ENCODE peak calls at places on chromosomes 6 and 20, in four cellular contexts. S is HCT116, K is WTC11, P is GM12878. O is an unnamed sample.

GRCh38 chr20:41174782-41175181 is 37.4 kb downstream of the PLCG1 start:
- DNase-seq in P (no peak), K (peak), S (no peak), O (no peak)

GRCh38 chr6:38783436-38784228 is 68.5 kb downstream of the DNAH8 start:
- DNase-seq in P (no peak), K (no peak), S (no peak), O (no peak)

GRCh38 chr20:33862709-33863403 is 51.7 kb downstream of the CHMP4B start:
- DNase-seq in P (no peak), S (no peak), K (peak), O (peak)

GRCh38 chr6:169700296-169700695 is 1.5 kb downstream of the WDR27 start:
- DNase-seq in S (no peak), K (no peak), P (no peak), O (no peak)

GRCh38 chr20:60800185-60800584 is 451.9 kb upstream of the CDH4 start:
- DNase-seq in K (no peak), P (no peak), S (no peak), O (no peak)

GRCh38 chr6:25279748-25280616 is 808 bp downstream of the CARMIL1 start:
- DNase-seq in K (peak), S (no peak), P (no peak), O (peak)

GRCh38 chr6:152232494-152233151 is 404.5 kb downstream of the SYNE1 start:
- DNase-seq in P (no peak), K (no peak), S (no peak), O (no peak)

GRCh38 chr6:130575971-130576370 is 210.2 kb downstream of the TMEM200A start:
- DNase-seq in K (no peak), P (peak), S (no peak), O (no peak)

GRCh38 chr6:23111984-23112383 is 542.6 kb downstream of the HDGFL1 start:
- DNase-seq in S (no peak), P (no peak), K (no peak), O (no peak)

GRCh38 chr6:96394727-96395126 is 126.9 kb upstream of the UFL1 start:
- DNase-seq in S (peak), K (no peak), P (no peak), O (no peak)

GRCh38 chr6:155528982-155529453 is 73.4 kb upstream of the NOX3 start:
- DNase-seq in K (no peak), S (no peak), P (no peak), O (no peak)

GRCh38 chr6:143884161-143884560 is 19.9 kb downstream of the ZC2HC1B start:
- DNase-seq in K (no peak), P (no peak), S (no peak), O (no peak)

GRCh38 chr6:53465732-53466131 is 79.2 kb downstream of the GCLC start:
- DNase-seq in K (no peak), S (no peak), P (no peak), O (no peak)

GRCh38 chr6:111603648-111604047 is 2.0 kb downstream of the TRAF3IP2 start:
- DNase-seq in S (no peak), K (no peak), P (no peak), O (no peak)

GRCh38 chr6:134249412-134249758 is 68.5 kb downstream of the SGK1 start:
- DNase-seq in P (no peak), K (no peak), S (no peak), O (no peak)

GRCh38 chr20:38601216-38602184 is at the start of gene ARHGAP40:
- DNase-seq in K (peak), S (peak), P (no peak), O (no peak)

GRCh38 chr20:50332491-50332980 is 141.9 kb downstream of the CEBPB start:
- DNase-seq in S (no peak), P (no peak), K (no peak), O (no peak)

GRCh38 chr6:19851273-19852089 is 14.3 kb downstream of the ID4 start:
- DNase-seq in K (peak), P (no peak), S (peak), O (peak)

GRCh38 chr6:108175592-108176279 is 9.9 kb downstream of the NR2E1 start:
- DNase-seq in S (no peak), K (peak), P (no peak), O (no peak)

GRCh38 chr20:43404880-43405279 is 52.8 kb upstream of the SRSF6 start:
- DNase-seq in P (no peak), K (peak), S (peak), O (no peak)

GRCh38 chr6:134590449-134590848 is 272.5 kb upstream of the SGK1 start:
- DNase-seq in K (no peak), P (no peak), S (no peak), O (no peak)

GRCh38 chr20:24834310-24834709 is 114.8 kb upstream of the CST7 start:
- DNase-seq in K (no peak), S (no peak), P (no peak), O (no peak)

GRCh38 chr6:168865-169455 is 123.3 kb upstream of the DUSP22 start:
- DNase-seq in K (no peak), S (peak), P (no peak), O (no peak)

GRCh38 chr6:125918230-125918629 is 38.3 kb upstream of the HINT3 start:
- DNase-seq in S (no peak), P (no peak), K (no peak), O (no peak)

GRCh38 chr6:84979541-84979940 is 215.1 kb upstream of the TBX18 start:
- DNase-seq in S (no peak), P (no peak), K (no peak), O (no peak)

GRCh38 chr6:46453221-46453620 is 38.0 kb downstream of the RCAN2 start:
- DNase-seq in K (no peak), P (no peak), S (no peak), O (no peak)

GRCh38 chr6:46454691-46455090 is 36.6 kb downstream of the RCAN2 start:
- DNase-seq in P (no peak), S (no peak), K (no peak), O (no peak)

GRCh38 chr6:46452312-46452917 is 38.8 kb downstream of the RCAN2 start:
- DNase-seq in P (no peak), S (no peak), K (no peak), O (no peak)

GRCh38 chr6:46451343-46451742 is 39.9 kb downstream of the RCAN2 start:
- DNase-seq in S (no peak), P (no peak), K (no peak), O (no peak)

GRCh38 chr6:46453756-46454316 is 37.4 kb downstream of the RCAN2 start:
- DNase-seq in P (no peak), S (no peak), K (no peak), O (no peak)
- TF ChIP-seq ATF3 in P (no peak), S (no peak), K (no peak), O (no peak)

GRCh38 chr6:2971420-2972218 is at the start of gene SERPINB6:
- DNase-seq in K (peak), S (no peak), P (no peak), O (no peak)
- TF ChIP-seq ATF3 in K (no peak), S (no peak), P (no peak), O (no peak)

GRCh38 chr6:142700676-142701185 is 244.2 kb downstream of the HIVEP2 start:
- DNase-seq in P (no peak), K (no peak), S (no peak), O (no peak)

GRCh38 chr6:142700032-142700431 is 244.9 kb downstream of the HIVEP2 start:
- DNase-seq in S (no peak), P (no peak), K (no peak), O (no peak)

GRCh38 chr6:142705054-142705453 is 239.9 kb downstream of the HIVEP2 start:
- DNase-seq in P (no peak), S (no peak), K (no peak), O (no peak)

GRCh38 chr6:142699391-142699790 is 245.6 kb downstream of the HIVEP2 start:
- DNase-seq in P (no peak), S (no peak), K (no peak), O (no peak)

DNA sequence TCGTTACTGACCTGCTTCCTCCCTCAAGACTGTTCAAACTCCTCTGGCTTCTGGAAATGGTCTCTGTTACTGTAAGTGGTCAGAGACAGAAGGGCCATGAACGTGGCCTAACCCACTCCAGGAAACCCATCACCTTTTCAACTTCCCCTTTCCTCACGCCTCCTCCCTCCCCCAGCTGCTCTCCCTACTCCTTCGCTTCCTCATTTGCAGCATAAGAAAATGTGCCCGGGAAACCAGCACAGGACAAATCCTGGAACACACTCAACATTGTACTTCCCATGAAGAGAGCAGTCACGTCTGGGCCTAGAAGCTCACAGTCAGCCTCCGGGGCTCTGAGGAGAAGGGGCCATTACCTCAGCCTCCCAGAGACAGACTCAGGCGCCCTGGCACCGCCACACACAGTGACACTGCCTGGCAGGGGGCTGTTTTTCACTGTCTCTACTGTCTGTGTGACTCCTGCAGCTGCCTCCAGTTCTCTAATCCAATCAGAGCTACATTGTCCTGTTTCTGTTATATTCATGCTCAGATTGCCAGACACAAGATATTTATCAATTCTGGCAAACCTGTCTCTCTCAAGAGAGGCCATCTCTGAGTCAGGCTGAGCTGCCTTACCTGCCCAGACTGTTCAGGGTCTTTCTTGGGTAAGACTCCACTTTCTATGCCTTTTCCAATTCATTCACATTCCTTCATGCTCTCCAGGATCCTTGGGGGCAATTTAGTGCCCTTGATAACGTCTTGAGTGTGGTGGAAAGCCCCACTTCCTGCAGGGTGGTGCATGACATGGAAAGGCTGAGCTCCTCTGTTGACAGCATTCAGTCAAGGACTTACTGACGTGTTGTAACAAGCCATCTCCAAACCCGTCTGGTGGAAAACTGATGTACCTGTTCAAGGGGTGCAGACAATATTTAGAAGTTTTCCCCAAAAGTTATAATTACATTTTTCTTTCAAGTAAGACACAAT is 242.2 kb downstream of the HIVEP2 start:
- DNase-seq in P (no peak), S (no peak), K (peak), O (no peak)
- TF ChIP-seq ATF3 in P (no peak), S (no peak), K (no peak), O (no peak)

GRCh38 chr6:72761767-72762166 is 139.9 kb downstream of the KCNQ5 start:
- DNase-seq in K (no peak), S (no peak), P (no peak), O (no peak)
- TF ChIP-seq ATF3 in K (no peak), S (no peak), P (no peak), O (no peak)

DNA sequence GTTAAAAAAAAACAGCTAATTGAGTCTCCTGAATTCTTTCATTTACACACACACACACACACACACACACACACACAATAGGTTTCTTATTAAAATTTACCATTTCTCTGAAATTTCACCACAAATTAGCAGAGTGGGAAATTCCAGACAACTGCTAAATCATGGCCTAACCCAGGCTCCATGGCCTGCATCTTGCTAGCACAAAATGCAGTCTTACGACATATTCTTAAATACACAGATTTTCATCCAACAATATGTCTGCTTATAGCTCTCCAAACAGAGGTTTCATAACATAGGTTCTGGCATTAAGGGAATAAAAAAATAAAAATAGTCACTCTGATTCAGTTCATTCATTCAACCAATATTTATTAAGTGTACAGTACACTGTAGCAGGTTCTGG is 46.9 kb downstream of the SOD2 start:
- DNase-seq in P (no peak), K (no peak), S (no peak), O (no peak)
- TF ChIP-seq ATF3 in P (no peak), K (no peak), S (no peak), O (no peak)

DNA sequence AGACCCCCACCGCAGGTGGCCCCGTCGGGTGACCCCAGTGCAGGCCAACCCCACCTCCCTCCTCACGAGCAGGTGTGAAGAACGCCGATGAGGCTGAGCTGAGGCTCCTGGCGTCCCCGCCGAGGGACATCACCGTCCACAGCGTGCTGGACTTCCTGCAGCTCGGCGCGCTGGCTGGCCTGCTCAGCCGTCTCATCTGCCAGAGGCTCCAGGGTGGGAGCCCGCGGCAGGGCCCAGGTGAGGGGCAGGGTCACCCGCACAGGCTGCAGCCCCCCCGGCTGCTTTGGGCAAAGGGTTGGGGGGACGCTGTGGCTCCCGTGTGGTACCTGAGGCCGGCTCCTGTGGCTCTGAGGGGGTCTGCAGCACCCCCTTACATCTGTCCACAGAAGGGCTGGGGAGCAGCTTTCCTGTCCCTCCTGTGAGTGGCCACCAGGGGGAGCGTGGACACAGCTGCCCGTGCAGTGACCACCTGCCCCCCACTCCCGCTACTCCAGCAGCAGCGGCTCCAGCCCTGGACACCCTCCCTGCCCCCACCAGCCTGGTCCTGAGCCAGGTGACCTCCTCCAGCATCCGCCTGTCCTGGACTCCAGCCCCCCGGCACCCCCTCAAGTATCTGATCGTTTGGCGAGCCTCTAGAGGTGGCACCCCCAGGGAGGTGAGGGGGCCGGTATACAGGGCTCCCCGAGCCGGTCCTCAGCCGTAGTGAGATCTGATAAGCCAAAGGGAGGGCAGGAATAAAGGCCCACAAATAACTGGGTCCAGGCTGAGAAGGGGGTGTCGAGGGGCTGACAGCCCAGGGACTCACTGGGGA is 16.5 kb downstream of the COL20A1 start:
- DNase-seq in K (peak), S (no peak), P (no peak), O (peak)
- TF ChIP-seq ATF3 in K (no peak), S (no peak), P (no peak), O (no peak)